ENCODE peak calls at places on chromosomes 2 and 18, in four cellular contexts. U is K562, C is HepG2, F is HCT116. M is an unnamed sample.

GRCh38 chr2:102003696-102004095 is 11.9 kb downstream of the IL1R2 start:
- DNase-seq in U (no peak), C (no peak), F (no peak), M (no peak)

GRCh38 chr2:10478916-10479315 is 30.8 kb upstream of the ODC1 start:
- DNase-seq in U (no peak), C (no peak), F (no peak), M (no peak)

GRCh38 chr18:42545825-42546224 is 569.7 kb downstream of the RIT2 start:
- DNase-seq in U (no peak), C (no peak), F (no peak), M (peak; percentile 64)

GRCh38 chr2:36497570-36498163 is 100.3 kb downstream of the FEZ2 start:
- DNase-seq in U (no peak), C (no peak), F (no peak), M (no peak)

GRCh38 chr2:8822218-8822617 is 15.2 kb downstream of the KIDINS220 start:
- DNase-seq in U (no peak), C (peak; percentile 20), F (no peak), M (no peak)

GRCh38 chr2:222756362-222756831 is 84.9 kb downstream of the MOGAT1 start:
- DNase-seq in U (no peak), C (peak; percentile 35), F (no peak), M (no peak)

GRCh38 chr18:71998547-71998946 is 545.6 kb downstream of the CBLN2 start:
- DNase-seq in U (no peak), C (peak; percentile 53), F (no peak), M (no peak)

GRCh38 chr2:196251132-196251531 is 79.8 kb upstream of the STK17B start:
- DNase-seq in U (no peak), C (no peak), F (no peak), M (no peak)

GRCh38 chr2:37454851-37455762 is 110.7 kb downstream of the QPCT start:
- DNase-seq in U (no peak), C (no peak), F (no peak), M (no peak)

GRCh38 chr2:206079699-206080465 is 6.1 kb downstream of the INO80D start:
- DNase-seq in U (no peak), C (peak; percentile 48), F (no peak), M (no peak)

GRCh38 chr2:176490061-176490861 is 221.0 kb downstream of the MTX2 start:
- DNase-seq in U (peak; percentile 32), C (no peak), F (no peak), M (no peak)

GRCh38 chr2:100813527-100813926 is 6.4 kb upstream of the NPAS2 start:
- DNase-seq in U (no peak), C (no peak), F (no peak), M (no peak)

GRCh38 chr2:176330612-176331011 is 61.4 kb downstream of the MTX2 start:
- DNase-seq in U (no peak), C (no peak), F (no peak), M (no peak)

GRCh38 chr2:78063246-78064020 is 541.3 kb upstream of the LRRTM4 start:
- DNase-seq in U (no peak), C (no peak), F (no peak), M (no peak)

GRCh38 chr2:78070693-78071092 is 548.5 kb upstream of the LRRTM4 start:
- DNase-seq in U (no peak), C (no peak), F (no peak), M (no peak)

GRCh38 chr2:78061301-78061700 is 539.1 kb upstream of the LRRTM4 start:
- DNase-seq in U (no peak), C (no peak), F (no peak), M (no peak)

DNA sequence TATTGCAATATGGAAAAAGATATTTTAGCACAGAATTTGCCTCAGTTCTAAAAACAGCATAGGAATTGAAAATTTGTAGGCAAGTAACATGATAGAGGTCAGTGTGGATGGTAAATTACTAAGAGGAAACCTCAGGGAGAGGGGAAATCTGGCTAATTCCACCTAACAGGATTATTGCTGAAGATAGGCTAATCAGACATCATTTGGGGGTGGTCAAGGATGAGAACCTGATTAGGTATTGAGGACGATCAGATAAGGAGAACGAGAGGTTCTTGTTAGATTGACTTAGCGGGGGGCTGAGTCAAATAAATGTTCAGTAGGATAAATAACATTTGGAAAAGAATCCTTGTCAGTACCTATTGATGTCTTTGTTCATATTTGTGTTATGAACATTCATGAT is 543.2 kb upstream of the LRRTM4 start:
- DNase-seq in U (no peak), C (no peak), F (no peak), M (no peak)
- TF ChIP-seq POLR2AphosphoS5 in U (no peak), C (no peak), F (no peak), M (no peak)

GRCh38 chr2:226664140-226664539 is 135.5 kb downstream of the IRS1 start:
- DNase-seq in U (no peak), C (no peak), F (no peak), M (no peak)
- TF ChIP-seq REST in U (no peak), C (no peak), F (no peak), M (no peak)

DNA sequence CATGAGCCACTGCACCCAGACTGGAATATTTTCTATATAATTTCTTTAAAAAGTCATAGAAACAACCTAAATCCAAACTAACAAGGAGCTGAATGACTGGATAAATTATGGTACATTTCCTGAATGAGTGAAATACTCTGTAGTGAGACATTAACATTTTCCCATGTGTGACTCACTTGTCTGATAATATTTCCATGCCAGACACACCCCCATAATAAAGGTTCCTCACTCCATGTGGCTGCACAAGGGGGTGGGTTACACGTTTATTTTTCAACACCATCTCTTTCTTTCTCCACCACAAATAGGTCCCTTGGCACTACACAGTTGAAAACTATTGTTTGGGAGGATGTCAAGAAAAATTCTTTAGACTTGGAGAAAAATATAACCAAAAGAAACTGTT is 266.3 kb upstream of the LYPD1 start:
- DNase-seq in U (no peak), C (no peak), F (no peak), M (no peak)
- TF ChIP-seq TCF7L2 in U (no peak), C (no peak), F (no peak), M (no peak)

GRCh38 chr2:201127128-201127521 is 11.2 kb downstream of the CFLAR start:
- DNase-seq in U (no peak), C (no peak), F (no peak), M (no peak)
- TF ChIP-seq POLR2AphosphoS5 in U (no peak), C (no peak), F (no peak), M (no peak)

DNA sequence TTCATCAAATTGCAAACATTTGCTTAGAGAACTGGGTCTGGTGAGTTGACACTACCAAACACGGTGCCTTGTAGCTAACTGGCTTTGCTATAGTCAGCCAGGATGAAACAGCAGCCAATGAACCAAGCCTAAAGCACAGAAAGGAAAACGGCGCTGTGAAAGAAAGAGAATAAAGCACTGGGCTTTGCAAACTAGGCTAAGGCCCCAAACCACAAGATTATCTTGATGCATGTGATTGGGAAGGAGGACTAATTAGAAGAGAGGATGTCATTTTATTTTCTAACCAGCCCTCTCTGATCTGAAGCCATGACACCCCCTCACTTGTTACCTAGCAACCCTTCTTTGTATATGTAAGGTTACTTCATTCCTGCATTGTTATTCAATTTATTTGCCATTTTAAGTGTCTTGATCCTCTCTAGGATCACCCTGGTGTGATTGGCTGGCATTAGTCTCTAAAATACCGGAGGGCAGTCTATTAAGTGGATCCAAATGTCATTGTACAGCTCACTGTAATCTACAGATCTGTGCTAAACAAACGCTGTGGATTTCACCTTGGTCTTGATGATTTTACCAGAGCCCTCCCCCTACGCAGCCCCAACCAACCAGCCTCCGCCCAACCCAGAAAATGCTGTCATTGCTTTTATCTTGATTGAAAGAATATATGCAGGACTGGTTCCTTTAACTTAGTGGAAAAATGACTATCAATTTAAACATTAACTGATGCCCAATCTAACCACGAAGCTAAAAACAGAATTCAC is 395.3 kb upstream of the ACVR2A start:
- DNase-seq in U (no peak), C (no peak), F (no peak), M (no peak)
- TF ChIP-seq REST in U (no peak), C (no peak), F (no peak), M (no peak)

GRCh38 chr18:25675123-25675850 is 323.3 kb upstream of the ZNF521 start:
- DNase-seq in U (no peak), C (no peak), F (no peak), M (no peak)

GRCh38 chr18:25672490-25672889 is 320.5 kb upstream of the ZNF521 start:
- DNase-seq in U (peak; percentile 17), C (no peak), F (no peak), M (no peak)

GRCh38 chr18:25674183-25674582 is 322.2 kb upstream of the ZNF521 start:
- DNase-seq in U (no peak), C (no peak), F (no peak), M (no peak)

DNA sequence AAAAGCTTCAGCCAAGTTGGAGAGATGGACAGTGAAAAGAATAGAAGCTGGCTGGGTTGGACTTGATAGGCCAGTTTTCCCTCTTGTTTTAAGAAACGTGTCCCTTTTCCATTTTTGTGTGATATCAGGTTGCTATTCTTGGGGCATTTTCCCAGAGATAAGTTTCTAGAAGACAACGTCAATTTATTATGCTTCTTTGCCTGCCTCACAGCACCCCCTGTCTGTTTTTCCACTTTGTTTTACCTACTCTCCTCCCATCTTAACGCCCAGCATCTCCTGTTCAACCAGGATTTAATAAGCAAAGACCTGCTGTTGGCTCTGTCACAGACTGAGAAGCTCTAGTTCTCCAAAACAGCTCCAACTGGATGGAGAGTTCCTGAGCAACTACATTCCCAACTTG is 317.8 kb upstream of the ZNF521 start:
- DNase-seq in U (no peak), C (no peak), F (no peak), M (no peak)
- TF ChIP-seq TCF7L2 in U (no peak), C (no peak), F (no peak), M (no peak)

DNA sequence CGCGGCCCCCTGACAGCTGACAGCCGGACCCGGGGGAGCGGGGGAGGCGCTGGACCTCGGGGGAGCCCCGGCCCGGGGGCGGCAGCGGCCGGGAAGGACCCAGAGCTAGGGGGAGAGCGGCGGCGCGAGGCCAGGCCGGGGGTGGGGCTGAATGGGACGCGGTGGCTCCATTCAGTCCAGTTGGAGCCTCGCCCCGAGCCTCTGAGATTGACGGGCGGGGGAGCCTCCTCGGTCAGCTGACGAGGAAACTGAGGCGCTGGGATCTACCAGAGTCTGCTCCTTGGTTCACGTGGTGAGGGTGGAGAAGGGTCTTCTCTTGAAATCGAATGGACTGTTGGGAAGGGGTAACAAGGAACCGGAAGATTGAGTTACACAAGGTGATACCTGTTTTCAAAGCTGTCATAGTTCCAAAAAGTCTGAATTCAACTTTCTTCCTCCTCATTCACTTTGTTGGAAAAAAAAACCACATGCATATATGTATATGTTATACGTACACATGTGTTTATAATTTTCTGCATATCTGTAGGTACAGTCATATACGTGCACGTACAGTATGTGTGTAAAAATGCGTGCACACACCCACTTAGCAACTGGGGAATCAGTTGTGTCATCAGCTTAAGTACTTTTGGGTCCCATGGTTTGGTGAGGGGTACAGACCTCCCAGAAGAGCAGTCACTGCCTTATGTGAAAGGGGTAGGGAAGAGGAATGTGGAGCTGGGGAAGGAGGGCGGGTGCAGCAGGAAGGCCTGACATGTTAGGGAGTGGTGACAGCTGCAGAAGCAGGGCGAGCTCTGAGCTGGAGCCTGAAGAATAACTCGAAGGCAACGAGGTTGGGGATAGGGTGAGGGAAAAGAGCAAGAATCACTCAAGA is 628 bp downstream of the PPP1R7 start:
- DNase-seq in U (no peak), C (no peak), F (no peak), M (no peak)
- TF ChIP-seq POLR2AphosphoS5 in U (no peak), C (no peak), F (no peak), M (no peak)